ENCODE peak calls at places on chromosomes 5 and 9, in four cellular contexts. T is choroid plexus epithelial cell, R is body of pancreas, L is neural progenitor cell. V is an unnamed sample.

GRCh38 chr5:67010684-67011409 is 185.8 kb downstream of the CD180 start:
- DNase-seq in T (no peak), R (no peak), L (no peak), V (no peak)

GRCh38 chr9:121642758-121643157 is 8.7 kb upstream of the DAB2IP start:
- DNase-seq in T (no peak), R (no peak), L (no peak), V (no peak)

GRCh38 chr5:108379722-108380530 is 2.0 kb downstream of the FBXL17 start:
- DNase-seq in T (peak), R (no peak), L (no peak), V (no peak)

GRCh38 chr9:79572891-79573696 is 1.3 kb downstream of the TLE4 start:
- DNase-seq in T (no peak), R (peak), L (peak), V (peak)

GRCh38 chr5:944992-945685 is 52.5 kb downstream of the TRIP13 start:
- DNase-seq in T (no peak), R (no peak), L (no peak), V (no peak)

GRCh38 chr9:16484744-16485143 is 385.7 kb downstream of the BNC2 start:
- DNase-seq in T (peak), R (no peak), L (no peak), V (no peak)

GRCh38 chr5:35369965-35370790 is 139.9 kb upstream of the PRLR start:
- DNase-seq in T (peak), R (no peak), L (peak), V (no peak)

GRCh38 chr5:106508894-106509293 is 1161.8 kb downstream of the EFNA5 start:
- DNase-seq in T (no peak), R (no peak), L (no peak), V (no peak)

GRCh38 chr9:121807069-121807917 is 155.9 kb downstream of the DAB2IP start:
- DNase-seq in T (no peak), R (no peak), L (no peak), V (no peak)

GRCh38 chr9:135864447-135865049 is 42.8 kb downstream of the CAMSAP1 start:
- DNase-seq in T (peak), R (peak), L (peak), V (no peak)

GRCh38 chr9:135862781-135863180 is 44.6 kb downstream of the CAMSAP1 start:
- DNase-seq in T (no peak), R (no peak), L (no peak), V (no peak)

GRCh38 chr9:135869916-135870315 is 37.4 kb downstream of the CAMSAP1 start:
- DNase-seq in T (no peak), R (no peak), L (no peak), V (no peak)

DNA sequence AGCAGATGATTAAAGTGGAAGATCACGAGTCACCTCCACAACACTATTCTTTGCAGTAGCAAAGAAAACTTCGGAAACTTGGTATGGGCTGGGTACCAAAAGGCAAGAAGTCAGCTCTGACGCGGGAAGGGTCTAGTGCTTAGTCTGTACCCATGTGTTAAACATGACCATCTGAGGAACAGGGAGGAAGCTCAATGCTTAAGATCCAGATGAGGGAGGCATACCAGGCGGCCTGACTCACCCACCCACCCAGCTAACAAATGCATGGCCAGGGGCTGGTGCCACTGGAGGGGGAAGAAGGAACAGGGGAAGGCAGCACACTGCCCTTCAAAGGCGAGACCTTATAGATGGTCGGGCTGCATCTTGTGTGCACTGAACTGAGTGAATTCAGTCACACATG is 41.8 kb downstream of the CAMSAP1 start:
- DNase-seq in T (no peak), R (no peak), L (no peak), V (no peak)
- TF ChIP-seq CTCF in T (no peak), R (no peak), L (no peak), V (no peak)

DNA sequence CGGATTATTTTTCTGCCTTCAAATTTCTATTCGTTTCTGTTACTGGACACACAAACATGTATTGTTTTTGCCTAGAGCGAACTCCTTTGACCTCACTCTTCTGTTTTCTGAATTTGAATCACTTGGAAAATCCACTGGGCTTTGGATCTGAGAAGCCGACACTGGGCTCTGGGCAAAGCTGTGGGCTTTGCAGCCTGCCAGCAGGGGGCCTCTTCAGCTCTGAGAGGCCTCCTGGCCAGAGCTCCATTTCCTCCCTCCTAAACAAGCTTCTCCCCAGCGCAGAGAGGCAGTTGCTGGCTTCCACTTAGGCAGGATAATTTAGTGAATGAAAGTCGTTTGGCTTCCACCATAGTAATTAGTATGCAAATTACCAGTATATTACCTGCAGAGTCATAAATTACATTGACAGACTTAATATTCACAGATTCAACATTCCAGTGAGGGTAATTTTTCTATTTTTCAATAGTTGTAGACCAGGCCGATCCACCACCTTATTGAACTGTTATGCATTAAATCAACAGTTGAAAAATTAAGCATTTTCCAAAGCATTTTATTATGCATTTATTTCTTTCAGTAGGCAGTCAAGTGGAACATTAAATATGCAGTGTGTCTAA is 104.0 kb upstream of the ZNF366 start:
- DNase-seq in T (peak), R (peak), L (peak), V (peak)
- H3K4me3 ChIP-seq in T (no peak), R (no peak), L (no peak), V (no peak)

GRCh38 chr9:112750111-112750766 is at the start of gene SNX30:
- DNase-seq in T (peak), R (peak), L (peak), V (peak)
- TF ChIP-seq CTCF in T (no peak), R (peak), L (peak), V (no peak)

GRCh38 chr9:95463145-95464060 is 53.4 kb downstream of the PTCH1 start:
- DNase-seq in T (no peak), R (no peak), L (peak), V (no peak)
- H3K4me3 ChIP-seq in T (peak), R (no peak), L (peak), V (peak)